ENCODE peak calls at places on chromosomes 16 and 17, in ten cellular contexts. J, M, P, D, R, N, H, F, Y and L are unnamed samples.
A peak's percentile ranks its signal among the peaks of the same experiment; 100 is the strongest.

GRCh38 chr16:78177927-78178326 is 78.5 kb downstream of the WWOX start:
- DNase-seq in J (no peak), M (no peak), P (no peak), D (no peak), R (no peak), N (no peak), H (no peak), F (no peak), Y (no peak), L (no peak)

GRCh38 chr17:79568661-79569060 is 42.2 kb downstream of the RBFOX3 start:
- DNase-seq in J (no peak), M (no peak), P (no peak), D (no peak), R (no peak), N (no peak), H (no peak), F (no peak), Y (no peak), L (no peak)

GRCh38 chr16:86379505-86379846 is 130.9 kb upstream of the FOXF1 start:
- DNase-seq in J (no peak), M (peak; percentile 62), P (no peak), D (no peak), R (no peak), N (no peak), H (no peak), F (no peak), Y (no peak), L (no peak)

GRCh38 chr17:40072481-40073346 is 9.9 kb downstream of the THRA start:
- DNase-seq in J (no peak), M (no peak), P (no peak), D (no peak), R (no peak), N (no peak), H (no peak), F (no peak), Y (no peak), L (no peak)

GRCh38 chr16:67013238-67013822 is 15.6 kb upstream of the CBFB start:
- DNase-seq in J (no peak), M (no peak), P (no peak), D (no peak), R (no peak), N (no peak), H (no peak), F (no peak), Y (peak; percentile 65), L (no peak)

GRCh38 chr17:78359936-78360370 is at the start of gene SOCS3:
- DNase-seq in J (peak; percentile 83), M (peak; percentile 96), P (peak; percentile 88), D (peak; percentile 97), R (peak; percentile 97), N (peak; percentile 91), H (peak; percentile 55), F (peak; percentile 92), Y (peak; percentile 92), L (peak; percentile 94)

GRCh38 chr16:78705694-78706093 is 606.2 kb downstream of the WWOX start:
- DNase-seq in J (no peak), M (no peak), P (no peak), D (no peak), R (no peak), N (peak; percentile 53), H (no peak), F (no peak), Y (no peak), L (no peak)

GRCh38 chr17:40095944-40096791 is 4.2 kb downstream of the NR1D1 start:
- DNase-seq in J (no peak), M (no peak), P (peak; percentile 45), D (peak; percentile 82), R (peak; percentile 58), N (no peak), H (no peak), F (no peak), Y (peak; percentile 57), L (no peak)

GRCh38 chr16:78984887-78985464 is 615.6 kb downstream of the MAF start:
- DNase-seq in J (no peak), M (no peak), P (no peak), D (no peak), R (no peak), N (no peak), H (no peak), F (peak; percentile 52), Y (no peak), L (no peak)

GRCh38 chr17:5921919-5922318 is 148.3 kb upstream of the WSCD1 start:
- DNase-seq in J (no peak), M (no peak), P (no peak), D (no peak), R (no peak), N (peak; percentile 91), H (no peak), F (no peak), Y (no peak), L (no peak)

GRCh38 chr16:24848065-24848464 is 2.3 kb downstream of the SLC5A11 start:
- DNase-seq in J (no peak), M (peak; percentile 48), P (no peak), D (no peak), R (no peak), N (no peak), H (no peak), F (no peak), Y (no peak), L (no peak)

GRCh38 chr16:78258651-78259050 is 159.2 kb downstream of the WWOX start:
- DNase-seq in J (no peak), M (no peak), P (no peak), D (no peak), R (no peak), N (no peak), H (no peak), F (no peak), Y (no peak), L (no peak)

GRCh38 chr16:11446566-11447119 is 101.4 kb downstream of the RMI2 start:
- DNase-seq in J (no peak), M (no peak), P (no peak), D (no peak), R (no peak), N (no peak), H (no peak), F (peak; percentile 60), Y (no peak), L (no peak)